ENCODE peak calls at places on chromosome 14, in eight cellular contexts. P, F, G, M, T, S, W and E are unnamed samples.

GRCh38 chr14:38137005-38137404 is 70.7 kb upstream of the SSTR1 start:
- DNase-seq in P (no peak), F (peak), G (no peak), M (no peak), T (no peak), S (no peak), W (no peak), E (peak)

GRCh38 chr14:69989622-69990021 is 110.4 kb downstream of the SMOC1 start:
- DNase-seq in P (no peak), F (no peak), G (no peak), M (no peak), T (no peak), S (no peak), W (no peak), E (no peak)

GRCh38 chr14:74514471-74514932 is 20.9 kb downstream of the ISCA2 start:
- DNase-seq in P (peak), F (peak), G (no peak), M (peak), T (peak), S (peak), W (peak), E (peak)

GRCh38 chr14:24887623-24888304 is 162.2 kb downstream of the STXBP6 start:
- DNase-seq in P (no peak), F (no peak), G (no peak), M (peak), T (no peak), S (no peak), W (no peak), E (no peak)

GRCh38 chr14:105149146-105149781 is 19.3 kb downstream of the JAG2 start:
- DNase-seq in P (peak), F (no peak), G (no peak), M (no peak), T (no peak), S (no peak), W (peak), E (no peak)

GRCh38 chr14:68144051-68144681 is 324.6 kb downstream of the RAD51B start:
- DNase-seq in P (no peak), F (peak), G (peak), M (peak), T (no peak), S (no peak), W (no peak), E (peak)

GRCh38 chr14:63659726-63660125 is 18.1 kb upstream of the WDR89 start:
- DNase-seq in P (no peak), F (no peak), G (no peak), M (peak), T (no peak), S (no peak), W (no peak), E (no peak)

GRCh38 chr14:95258754-95259593 is 60.7 kb downstream of the CLMN start:
- DNase-seq in P (no peak), F (peak), G (no peak), M (no peak), T (no peak), S (no peak), W (no peak), E (no peak)

GRCh38 chr14:102492523-102492910 is 17.1 kb downstream of the ANKRD9 start:
- DNase-seq in P (peak), F (no peak), G (no peak), M (no peak), T (no peak), S (no peak), W (peak), E (no peak)

GRCh38 chr14:33776871-33777270 is 174.0 kb downstream of the EGLN3 start:
- DNase-seq in P (no peak), F (no peak), G (no peak), M (no peak), T (no peak), S (no peak), W (no peak), E (no peak)

GRCh38 chr14:100030441-100031153 is 34.6 kb upstream of the EVL start:
- DNase-seq in P (no peak), F (peak), G (no peak), M (peak), T (no peak), S (no peak), W (no peak), E (peak)

GRCh38 chr14:55514819-55515470 is 65.1 kb upstream of the KTN1 start:
- DNase-seq in P (no peak), F (peak), G (no peak), M (peak), T (no peak), S (no peak), W (no peak), E (peak)

GRCh38 chr14:99575043-99576023 is 28.7 kb downstream of the CCDC85C start:
- DNase-seq in P (peak), F (no peak), G (no peak), M (peak), T (peak), S (no peak), W (no peak), E (no peak)

GRCh38 chr14:92847220-92848148 is 53.4 kb downstream of the GOLGA5 start:
- DNase-seq in P (no peak), F (no peak), G (no peak), M (no peak), T (no peak), S (no peak), W (no peak), E (no peak)

GRCh38 chr14:21840765-21841164 is 167.1 kb upstream of the OR4E1 start:
- DNase-seq in P (no peak), F (peak), G (no peak), M (peak), T (no peak), S (peak), W (no peak), E (no peak)

GRCh38 chr14:67377916-67378315 is 17.8 kb downstream of the EIF2S1 start:
- DNase-seq in P (no peak), F (no peak), G (no peak), M (no peak), T (no peak), S (no peak), W (no peak), E (no peak)

GRCh38 chr14:35402323-35403084 is 2.0 kb downstream of the NFKBIA start:
- DNase-seq in P (no peak), F (peak), G (no peak), M (peak), T (no peak), S (peak), W (peak), E (peak)

GRCh38 chr14:64444984-64445845 is 20.1 kb upstream of the AKAP5 start:
- DNase-seq in P (no peak), F (peak), G (no peak), M (peak), T (no peak), S (peak), W (no peak), E (peak)

GRCh38 chr14:65502676-65503124 is 90.2 kb downstream of the FUT8 start:
- DNase-seq in P (no peak), F (peak), G (no peak), M (peak), T (no peak), S (peak), W (no peak), E (peak)

GRCh38 chr14:71363961-71364360 is 456.7 kb downstream of the PCNX1 start:
- DNase-seq in P (no peak), F (peak), G (no peak), M (no peak), T (no peak), S (no peak), W (no peak), E (peak)

GRCh38 chr14:97413991-97414717 is 617.0 kb downstream of the VRK1 start:
- DNase-seq in P (no peak), F (no peak), G (no peak), M (no peak), T (no peak), S (no peak), W (no peak), E (no peak)

DNA sequence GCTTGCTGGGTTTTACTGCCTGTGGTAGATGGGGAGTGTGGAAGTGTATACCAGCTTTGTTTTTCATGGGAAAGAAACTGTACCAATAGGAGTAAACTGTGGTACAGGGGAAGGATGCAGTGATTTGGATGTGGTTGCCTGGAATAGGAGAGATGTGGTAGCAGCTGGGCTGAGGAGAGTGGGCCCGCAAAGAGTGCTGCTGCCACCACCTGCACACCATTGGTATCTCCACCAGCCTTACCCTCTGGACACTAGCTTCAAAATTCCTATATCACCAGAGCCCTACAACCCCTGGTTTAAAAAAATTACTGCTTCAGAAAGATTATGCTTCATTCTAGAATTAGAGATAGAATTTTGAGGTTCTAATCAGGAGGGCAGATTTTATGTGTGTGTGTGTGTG is 53.6 kb downstream of the AKAP6 start:
- DNase-seq in P (no peak), F (peak), G (no peak), M (peak), T (no peak), S (peak), W (no peak), E (no peak)
- TF ChIP-seq CTCF in P (no peak), F (peak), G (peak), M (peak), T (no peak), S (peak), W (no peak), E (peak)

DNA sequence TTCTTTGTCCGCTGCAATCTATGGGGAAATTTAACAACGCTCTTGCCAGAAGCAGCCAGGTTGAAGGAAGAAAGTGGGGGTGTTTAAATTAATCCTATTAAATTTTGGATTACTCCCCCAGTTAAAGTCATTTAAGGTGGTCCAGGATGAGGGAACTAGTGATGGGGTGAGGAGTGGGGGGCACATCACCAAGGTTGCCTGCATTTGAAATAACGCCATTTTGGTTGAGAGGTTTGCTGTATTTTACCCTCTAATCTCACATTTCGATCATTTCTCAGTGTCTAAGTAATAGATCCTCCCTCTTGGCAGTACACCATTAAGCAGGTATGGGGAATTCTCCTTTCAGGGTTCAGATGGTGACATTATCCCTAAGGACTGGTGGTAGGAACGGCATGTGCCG is 2.6 kb downstream of the FLRT2 start:
- DNase-seq in P (no peak), F (no peak), G (no peak), M (no peak), T (no peak), S (no peak), W (no peak), E (no peak)
- H3K4me3 ChIP-seq in P (peak), F (peak), G (peak), M (peak), T (no peak), S (no peak), W (peak), E (peak)

GRCh38 chr14:103748539-103748867 is 32.9 kb downstream of the ZFYVE21 start:
- DNase-seq in P (no peak), F (no peak), G (no peak), M (no peak), T (no peak), S (no peak), W (peak), E (no peak)

GRCh38 chr14:103746706-103747105 is 31.1 kb downstream of the ZFYVE21 start:
- DNase-seq in P (no peak), F (peak), G (no peak), M (no peak), T (no peak), S (no peak), W (peak), E (no peak)

GRCh38 chr14:103749452-103749851 is 33.8 kb downstream of the ZFYVE21 start:
- DNase-seq in P (no peak), F (no peak), G (no peak), M (no peak), T (no peak), S (no peak), W (no peak), E (no peak)

GRCh38 chr14:103753809-103754208 is 38.2 kb downstream of the ZFYVE21 start:
- DNase-seq in P (no peak), F (no peak), G (no peak), M (no peak), T (no peak), S (no peak), W (peak), E (no peak)

DNA sequence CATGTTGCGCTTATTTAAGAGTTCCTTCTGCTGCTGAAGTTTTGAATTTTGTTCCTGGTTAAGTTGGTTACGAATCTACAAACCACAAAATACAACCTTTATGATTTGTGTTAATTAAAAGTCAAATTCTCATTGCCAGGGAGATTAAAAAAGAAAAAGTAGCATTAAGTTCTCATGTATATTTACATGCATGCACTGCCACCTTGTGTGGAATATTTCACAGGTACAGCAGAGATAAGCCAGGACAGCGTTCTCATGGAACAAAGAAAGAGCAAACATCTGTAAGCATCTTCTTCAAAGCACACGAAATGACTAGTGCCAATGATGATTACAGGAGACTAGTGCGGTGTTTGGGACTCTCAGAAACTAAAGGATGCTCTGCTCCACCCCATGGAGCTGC is 34.2 kb downstream of the ZFYVE21 start:
- DNase-seq in P (no peak), F (no peak), G (no peak), M (no peak), T (no peak), S (no peak), W (no peak), E (no peak)
- TF ChIP-seq CTCF in P (peak), F (no peak), G (peak), M (no peak), T (no peak), S (no peak), W (no peak), E (peak)

GRCh38 chr14:50659327-50659974 is 8.7 kb downstream of the SAV1 start:
- DNase-seq in P (no peak), F (no peak), G (no peak), M (no peak), T (no peak), S (no peak), W (no peak), E (no peak)

GRCh38 chr14:50658203-50658602 is 9.9 kb downstream of the SAV1 start:
- DNase-seq in P (no peak), F (peak), G (no peak), M (no peak), T (no peak), S (no peak), W (no peak), E (peak)

GRCh38 chr14:50657753-50658152 is 10.4 kb downstream of the SAV1 start:
- DNase-seq in P (no peak), F (no peak), G (no peak), M (no peak), T (no peak), S (no peak), W (no peak), E (no peak)
- H3K4me3 ChIP-seq in P (peak), F (no peak), G (no peak), M (no peak), T (no peak), S (no peak), W (no peak), E (no peak)

GRCh38 chr14:88463318-88463717 is 77.9 kb downstream of the SPATA7 start:
- DNase-seq in P (no peak), F (peak), G (peak), M (no peak), T (no peak), S (peak), W (no peak), E (peak)
- TF ChIP-seq CTCF in P (peak), F (peak), G (peak), M (peak), T (no peak), S (peak), W (peak), E (peak)

DNA sequence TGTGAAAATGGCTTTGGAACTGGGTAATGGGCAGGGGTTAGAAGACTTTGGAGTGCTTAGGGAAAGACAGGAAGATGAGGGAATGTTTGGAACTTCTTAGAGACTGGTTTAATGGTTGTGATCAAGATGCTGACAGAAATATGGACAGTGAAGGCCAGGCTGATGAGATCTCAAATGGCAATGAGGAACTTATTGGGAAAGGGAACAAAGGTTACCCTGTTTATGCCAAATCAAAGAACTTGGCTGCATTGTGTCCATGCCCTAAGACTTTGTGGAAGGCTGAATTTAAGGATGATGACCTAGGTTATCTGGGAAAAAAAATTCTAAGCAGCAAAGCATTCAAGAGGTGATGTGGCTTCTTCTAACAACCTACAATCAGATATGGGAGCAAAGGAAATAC is 65.8 kb upstream of the FLRT2 start:
- DNase-seq in P (no peak), F (no peak), G (no peak), M (no peak), T (no peak), S (no peak), W (no peak), E (no peak)
- H3K4me3 ChIP-seq in P (no peak), F (no peak), G (no peak), M (no peak), T (no peak), S (no peak), W (no peak), E (no peak)

GRCh38 chr14:20818861-20819260 is 16.2 kb upstream of the RNASE1 start:
- DNase-seq in P (no peak), F (no peak), G (no peak), M (no peak), T (no peak), S (no peak), W (no peak), E (no peak)
- TF ChIP-seq CTCF in P (no peak), F (no peak), G (peak), M (no peak), T (no peak), S (no peak), W (no peak), E (no peak)